ENCODE peak calls at places on chromosomes 11 and 22, in six cellular contexts. H, D, G, B, C and S are unnamed samples.

GRCh38 chr11:10777806-10778205 is 26.8 kb downstream of the CTR9 start:
- DNase-seq in D (peak; percentile 21), G (no peak), H (no peak), B (no peak), C (no peak), S (no peak)

GRCh38 chr11:35539781-35540281 is 14.4 kb upstream of the PAMR1 start:
- DNase-seq in H (no peak), D (peak; percentile 70), G (no peak), C (no peak), B (no peak), S (peak; percentile 72)

GRCh38 chr11:34356130-34356529 is 1.7 kb downstream of the ABTB2 start:
- DNase-seq in D (no peak), H (no peak), G (no peak), C (peak; percentile 49), B (no peak), S (no peak)

GRCh38 chr11:45461514-45461913 is 175.4 kb upstream of the SYT13 start:
- DNase-seq in H (no peak), G (no peak), D (no peak), B (no peak), C (no peak), S (no peak)

GRCh38 chr22:46214616-46215015 is 35.5 kb downstream of the CDPF1 start:
- DNase-seq in C (no peak), H (no peak), D (no peak), G (no peak), B (no peak), S (no peak)

GRCh38 chr11:88327061-88327460 is 10.5 kb downstream of the CTSC start:
- DNase-seq in D (no peak), G (no peak), B (no peak), C (no peak), H (no peak), S (no peak)

GRCh38 chr22:39456262-39457046 is at the start of gene MGAT3:
- DNase-seq in H (peak; percentile 18), C (no peak), B (no peak), G (no peak), D (no peak), S (no peak)

GRCh38 chr11:86592047-86592564 is 80.3 kb downstream of the ME3 start:
- DNase-seq in D (peak; percentile 84), C (no peak), H (no peak), B (no peak), G (no peak), S (no peak)

GRCh38 chr11:12706531-12707499 is 32.6 kb downstream of the TEAD1 start:
- DNase-seq in H (no peak), D (no peak), B (peak; percentile 45), G (no peak), C (no peak), S (no peak)

GRCh38 chr11:55457641-55458040 is 89.9 kb downstream of the OR4A15 start:
- DNase-seq in G (no peak), B (no peak), H (no peak), D (no peak), C (no peak), S (no peak)

GRCh38 chr22:45880732-45881523 is 96.0 kb downstream of the WNT7B start:
- DNase-seq in B (no peak), D (no peak), H (no peak), C (peak; percentile 35), G (peak; percentile 51), S (peak; percentile 59)

GRCh38 chr11:120235024-120235628 is 4.8 kb upstream of the POU2F3 start:
- DNase-seq in B (peak; percentile 55), D (peak; percentile 47), G (peak; percentile 72), H (peak; percentile 68), C (peak; percentile 93), S (no peak)

GRCh38 chr11:71251761-71252433 is 480 bp downstream of the SHANK2 start:
- DNase-seq in H (peak; percentile 37), C (peak; percentile 69), D (no peak), B (no peak), G (peak; percentile 52), S (no peak)

GRCh38 chr11:45982656-45983470 is 60.4 kb downstream of the LARGE2 start:
- DNase-seq in H (peak; percentile 11), B (peak; percentile 44), C (peak; percentile 87), D (peak; percentile 93), G (no peak), S (no peak)

GRCh38 chr22:43862074-43862881 is at the start of gene SULT4A1:
- DNase-seq in B (no peak), G (peak; percentile 49), H (no peak), C (peak; percentile 61), D (peak; percentile 36), S (no peak)

GRCh38 chr11:11568651-11569229 is 53.1 kb downstream of the GALNT18 start:
- DNase-seq in B (no peak), G (no peak), H (no peak), D (no peak), C (no peak), S (no peak)

GRCh38 chr11:74268451-74268850 is 43.0 kb downstream of the P4HA3 start:
- DNase-seq in B (no peak), H (no peak), G (no peak), C (no peak), D (no peak), S (no peak)

GRCh38 chr11:65003282-65003681 is 6.5 kb upstream of the BATF2 start:
- DNase-seq in D (peak; percentile 39), B (no peak), G (no peak), H (no peak), C (peak; percentile 44), S (no peak)

GRCh38 chr22:30217698-30218565 is 28.6 kb downstream of the LIF start:
- DNase-seq in B (no peak), C (no peak), G (no peak), D (no peak), H (no peak), S (no peak)

GRCh38 chr22:38298312-38299000 is 18.8 kb downstream of the CSNK1E start:
- DNase-seq in C (peak; percentile 74), D (peak; percentile 100), H (no peak), G (no peak), B (no peak), S (no peak)

GRCh38 chr11:108324587-108324986 is 101.7 kb downstream of the ATM start:
- DNase-seq in G (no peak), D (peak; percentile 21), C (no peak), H (no peak), B (no peak), S (no peak)

DNA sequence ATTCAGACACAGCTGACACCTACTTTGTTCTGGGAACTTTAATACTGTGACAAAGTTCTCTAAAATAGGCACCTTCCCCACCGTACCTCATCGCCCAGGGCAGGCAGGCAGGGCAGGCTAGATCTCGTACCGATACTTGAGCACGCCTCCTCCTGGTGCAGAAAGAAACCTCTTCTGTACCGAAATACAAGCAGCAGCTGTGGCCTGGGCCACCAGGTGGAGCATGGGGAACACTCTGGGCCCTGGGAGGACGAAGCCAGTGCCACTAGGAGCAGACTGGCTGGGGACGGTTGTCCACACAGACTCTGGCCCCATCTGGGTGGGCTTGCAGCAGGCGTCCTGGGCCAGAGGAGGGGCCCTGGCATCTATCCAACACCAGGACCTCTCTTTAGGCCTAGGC is 12.8 kb downstream of the PMM1 start:
- DNase-seq in G (no peak), H (peak; percentile 72), C (peak; percentile 89), D (peak; percentile 34), B (peak; percentile 62), S (peak; percentile 47)
- TF ChIP-seq CTCF in G (peak; percentile 28), H (peak; percentile 56), C (peak; percentile 91), D (peak; percentile 55), B (peak; percentile 74), S (peak; percentile 84)

GRCh38 chr11:695332-695605 is 247 bp upstream of the DEAF1 start:
- DNase-seq in B (no peak), C (no peak), H (no peak), D (no peak), G (no peak), S (no peak)

GRCh38 chr11:698493-699115 is 3.0 kb downstream of the TMEM80 start:
- DNase-seq in G (no peak), D (no peak), H (no peak), C (no peak), B (no peak), S (no peak)

GRCh38 chr11:695606-696381 is at the start of gene TMEM80:
- DNase-seq in B (peak; percentile 100), H (peak; percentile 98), G (peak; percentile 99), D (peak; percentile 93), C (peak; percentile 98), S (peak; percentile 99)

GRCh38 chr11:697811-698311 is 2.2 kb downstream of the TMEM80 start:
- DNase-seq in D (peak; percentile 76), H (no peak), C (peak; percentile 44), B (no peak), G (no peak), S (no peak)

GRCh38 chr11:697028-697491 is 1.4 kb downstream of the TMEM80 start:
- DNase-seq in H (no peak), G (no peak), B (no peak), C (no peak), D (peak; percentile 93), S (no peak)
- H3K4me1 ChIP-seq in H (peaks cover 38% of the 10 kb centered on the region), G (peaks cover 30% of the 10 kb centered on the region), B (peaks cover 22% of the 10 kb centered on the region), C (peaks cover 12% of the 10 kb centered on the region), D (peaks cover 17% of the 10 kb centered on the region), S (peaks cover 51% of the 10 kb centered on the region)

GRCh38 chr22:32698926-32699619 is 102.4 kb upstream of the TIMP3 start:
- DNase-seq in C (no peak), B (peak; percentile 67), G (no peak), D (no peak), H (no peak), S (peak; percentile 72)

GRCh38 chr22:32697331-32697995 is 104.0 kb upstream of the TIMP3 start:
- DNase-seq in H (no peak), C (no peak), G (no peak), D (no peak), B (no peak), S (no peak)

GRCh38 chr22:32693102-32693501 is 108.4 kb upstream of the TIMP3 start:
- DNase-seq in G (no peak), H (no peak), B (no peak), D (peak; percentile 50), C (no peak), S (no peak)

GRCh38 chr22:32695451-32695891 is 106.0 kb upstream of the TIMP3 start:
- DNase-seq in G (no peak), B (no peak), D (peak; percentile 72), H (peak; percentile 55), C (no peak), S (no peak)

GRCh38 chr22:32696089-32696488 is 105.4 kb upstream of the TIMP3 start:
- DNase-seq in B (no peak), C (no peak), G (no peak), D (no peak), H (no peak), S (no peak)
- H3K27ac ChIP-seq in B (no peak overlapping the region), C (no peak overlapping the region), G (no peak overlapping the region), D (peak overlapping the region; percentile 34), H (peak overlapping the region; percentile 31), S (no peak overlapping the region)

GRCh38 chr22:17789379-17790200 is 15.3 kb upstream of the BID start:
- DNase-seq in H (no peak), C (no peak), G (no peak), B (no peak), D (no peak), S (no peak)

GRCh38 chr22:17788023-17788330 is 13.7 kb upstream of the BID start:
- DNase-seq in C (no peak), B (no peak), D (no peak), H (no peak), G (no peak), S (no peak)

GRCh38 chr22:17787159-17788022 is 13.1 kb upstream of the BID start:
- DNase-seq in D (peak; percentile 11), H (no peak), C (no peak), G (no peak), B (no peak), S (no peak)

GRCh38 chr22:17786435-17787158 is 12.3 kb upstream of the BID start:
- DNase-seq in D (peak; percentile 25), B (peak; percentile 83), H (no peak), C (peak; percentile 77), G (no peak), S (peak; percentile 34)

GRCh38 chr22:17788528-17789378 is 14.5 kb upstream of the BID start:
- DNase-seq in H (no peak), G (no peak), D (no peak), C (peak; percentile 58), B (no peak), S (no peak)
- TF ChIP-seq CTCF in H (peak; percentile 20), G (no peak), D (no peak), C (peak; percentile 49), B (no peak), S (no peak)